ENCODE peak calls at places on chromosomes 13 and 19, in six cellular contexts. One of them, this sample, is unnamed.

GRCh38 chr19:39167461-39168257 is 29.1 kb upstream of the NCCRP1 start:
- DNase-seq in GM12865: no peak
- DNase-seq in dorsolateral prefrontal cortex: no peak
- DNase-seq in stimulated activated CD4-positive, alpha-beta T cell treated with anti-CD3 and anti-CD28 coated beads, Interleukin-12 subunit alpha, Interleukin-12 subunit beta, amount 100 ng/mL, for 24 hours: no peak
- DNase-seq in cerebellar nuclear complex: no peak
- DNase-seq in fibroblast of pulmonary artery: no peak
- DNase-seq in this sample: no peak

GRCh38 chr19:15299568-15300409 is 32.5 kb downstream of the BRD4 start:
- DNase-seq in GM12865: no peak
- DNase-seq in dorsolateral prefrontal cortex: no peak
- DNase-seq in stimulated activated CD4-positive, alpha-beta T cell treated with anti-CD3 and anti-CD28 coated beads, Interleukin-12 subunit alpha, Interleukin-12 subunit beta, amount 100 ng/mL, for 24 hours: no peak
- DNase-seq in cerebellar nuclear complex: no peak
- DNase-seq in fibroblast of pulmonary artery: peak
- DNase-seq in this sample: peak

GRCh38 chr19:1826557-1827521 is 14.8 kb upstream of the ATP8B3 start:
- DNase-seq in GM12865: no peak
- DNase-seq in dorsolateral prefrontal cortex: no peak
- DNase-seq in stimulated activated CD4-positive, alpha-beta T cell treated with anti-CD3 and anti-CD28 coated beads, Interleukin-12 subunit alpha, Interleukin-12 subunit beta, amount 100 ng/mL, for 24 hours: no peak
- DNase-seq in cerebellar nuclear complex: no peak
- DNase-seq in fibroblast of pulmonary artery: peak
- DNase-seq in this sample: no peak

GRCh38 chr19:44367024-44367423 is 10.5 kb upstream of the ZNF112 start:
- DNase-seq in GM12865: no peak
- DNase-seq in dorsolateral prefrontal cortex: no peak
- DNase-seq in stimulated activated CD4-positive, alpha-beta T cell treated with anti-CD3 and anti-CD28 coated beads, Interleukin-12 subunit alpha, Interleukin-12 subunit beta, amount 100 ng/mL, for 24 hours: no peak
- DNase-seq in cerebellar nuclear complex: no peak
- DNase-seq in fibroblast of pulmonary artery: peak
- DNase-seq in this sample: no peak

GRCh38 chr19:35518313-35518712 is 4.9 kb upstream of the DMKN start:
- DNase-seq in GM12865: no peak
- DNase-seq in dorsolateral prefrontal cortex: no peak
- DNase-seq in stimulated activated CD4-positive, alpha-beta T cell treated with anti-CD3 and anti-CD28 coated beads, Interleukin-12 subunit alpha, Interleukin-12 subunit beta, amount 100 ng/mL, for 24 hours: no peak
- DNase-seq in cerebellar nuclear complex: no peak
- DNase-seq in fibroblast of pulmonary artery: peak
- DNase-seq in this sample: peak

GRCh38 chr13:27168870-27169525 is 2.6 kb downstream of the USP12 start:
- DNase-seq in GM12865: no peak
- DNase-seq in dorsolateral prefrontal cortex: no peak
- DNase-seq in stimulated activated CD4-positive, alpha-beta T cell treated with anti-CD3 and anti-CD28 coated beads, Interleukin-12 subunit alpha, Interleukin-12 subunit beta, amount 100 ng/mL, for 24 hours: no peak
- DNase-seq in cerebellar nuclear complex: no peak
- DNase-seq in fibroblast of pulmonary artery: no peak
- DNase-seq in this sample: peak

GRCh38 chr13:26449063-26449848 is 108.2 kb upstream of the WASF3 start:
- DNase-seq in GM12865: peak
- DNase-seq in dorsolateral prefrontal cortex: no peak
- DNase-seq in stimulated activated CD4-positive, alpha-beta T cell treated with anti-CD3 and anti-CD28 coated beads, Interleukin-12 subunit alpha, Interleukin-12 subunit beta, amount 100 ng/mL, for 24 hours: no peak
- DNase-seq in cerebellar nuclear complex: no peak
- DNase-seq in fibroblast of pulmonary artery: no peak
- DNase-seq in this sample: peak

GRCh38 chr19:47005873-47006272 is 13.8 kb upstream of the NPAS1 start:
- DNase-seq in GM12865: peak
- DNase-seq in dorsolateral prefrontal cortex: no peak
- DNase-seq in stimulated activated CD4-positive, alpha-beta T cell treated with anti-CD3 and anti-CD28 coated beads, Interleukin-12 subunit alpha, Interleukin-12 subunit beta, amount 100 ng/mL, for 24 hours: no peak
- DNase-seq in cerebellar nuclear complex: no peak
- DNase-seq in fibroblast of pulmonary artery: no peak
- DNase-seq in this sample: no peak

GRCh38 chr13:91097269-91097668 is 250.2 kb upstream of the MIR17HG start:
- DNase-seq in GM12865: no peak
- DNase-seq in dorsolateral prefrontal cortex: no peak
- DNase-seq in stimulated activated CD4-positive, alpha-beta T cell treated with anti-CD3 and anti-CD28 coated beads, Interleukin-12 subunit alpha, Interleukin-12 subunit beta, amount 100 ng/mL, for 24 hours: no peak
- DNase-seq in cerebellar nuclear complex: no peak
- DNase-seq in fibroblast of pulmonary artery: no peak
- DNase-seq in this sample: no peak

GRCh38 chr13:31982540-31982939 is 49.0 kb upstream of the FRY start:
- DNase-seq in GM12865: no peak
- DNase-seq in dorsolateral prefrontal cortex: no peak
- DNase-seq in stimulated activated CD4-positive, alpha-beta T cell treated with anti-CD3 and anti-CD28 coated beads, Interleukin-12 subunit alpha, Interleukin-12 subunit beta, amount 100 ng/mL, for 24 hours: no peak
- DNase-seq in cerebellar nuclear complex: no peak
- DNase-seq in fibroblast of pulmonary artery: peak
- DNase-seq in this sample: peak

GRCh38 chr13:35309711-35310110 is 166.8 kb downstream of the MAB21L1 start:
- DNase-seq in GM12865: no peak
- DNase-seq in dorsolateral prefrontal cortex: no peak
- DNase-seq in stimulated activated CD4-positive, alpha-beta T cell treated with anti-CD3 and anti-CD28 coated beads, Interleukin-12 subunit alpha, Interleukin-12 subunit beta, amount 100 ng/mL, for 24 hours: no peak
- DNase-seq in cerebellar nuclear complex: peak
- DNase-seq in fibroblast of pulmonary artery: no peak
- DNase-seq in this sample: no peak

GRCh38 chr19:36460046-36460445 is 29.3 kb downstream of the ZNF566 start:
- DNase-seq in GM12865: no peak
- DNase-seq in dorsolateral prefrontal cortex: no peak
- DNase-seq in stimulated activated CD4-positive, alpha-beta T cell treated with anti-CD3 and anti-CD28 coated beads, Interleukin-12 subunit alpha, Interleukin-12 subunit beta, amount 100 ng/mL, for 24 hours: no peak
- DNase-seq in cerebellar nuclear complex: no peak
- DNase-seq in fibroblast of pulmonary artery: peak
- DNase-seq in this sample: peak

GRCh38 chr19:55563261-55563690 is 17.4 kb downstream of the ZNF579 start:
- DNase-seq in GM12865: no peak
- DNase-seq in dorsolateral prefrontal cortex: no peak
- DNase-seq in stimulated activated CD4-positive, alpha-beta T cell treated with anti-CD3 and anti-CD28 coated beads, Interleukin-12 subunit alpha, Interleukin-12 subunit beta, amount 100 ng/mL, for 24 hours: no peak
- DNase-seq in cerebellar nuclear complex: peak
- DNase-seq in fibroblast of pulmonary artery: peak
- DNase-seq in this sample: no peak

GRCh38 chr13:42110410-42111155 is 62.1 kb downstream of the DGKH start:
- DNase-seq in GM12865: peak
- DNase-seq in dorsolateral prefrontal cortex: no peak
- DNase-seq in stimulated activated CD4-positive, alpha-beta T cell treated with anti-CD3 and anti-CD28 coated beads, Interleukin-12 subunit alpha, Interleukin-12 subunit beta, amount 100 ng/mL, for 24 hours: peak
- DNase-seq in cerebellar nuclear complex: peak
- DNase-seq in fibroblast of pulmonary artery: peak
- DNase-seq in this sample: peak

GRCh38 chr19:38512277-38512676 is 78.8 kb downstream of the RYR1 start:
- DNase-seq in GM12865: no peak
- DNase-seq in dorsolateral prefrontal cortex: no peak
- DNase-seq in stimulated activated CD4-positive, alpha-beta T cell treated with anti-CD3 and anti-CD28 coated beads, Interleukin-12 subunit alpha, Interleukin-12 subunit beta, amount 100 ng/mL, for 24 hours: no peak
- DNase-seq in cerebellar nuclear complex: no peak
- DNase-seq in fibroblast of pulmonary artery: no peak
- DNase-seq in this sample: no peak

GRCh38 chr19:54893406-54893805 is 12.5 kb upstream of the NCR1 start:
- DNase-seq in GM12865: no peak
- DNase-seq in dorsolateral prefrontal cortex: no peak
- DNase-seq in stimulated activated CD4-positive, alpha-beta T cell treated with anti-CD3 and anti-CD28 coated beads, Interleukin-12 subunit alpha, Interleukin-12 subunit beta, amount 100 ng/mL, for 24 hours: no peak
- DNase-seq in cerebellar nuclear complex: no peak
- DNase-seq in fibroblast of pulmonary artery: no peak
- DNase-seq in this sample: no peak

GRCh38 chr19:55441319-55441691 is 1.8 kb downstream of the SHISA7 start:
- DNase-seq in GM12865: no peak
- DNase-seq in dorsolateral prefrontal cortex: no peak
- DNase-seq in stimulated activated CD4-positive, alpha-beta T cell treated with anti-CD3 and anti-CD28 coated beads, Interleukin-12 subunit alpha, Interleukin-12 subunit beta, amount 100 ng/mL, for 24 hours: no peak
- DNase-seq in cerebellar nuclear complex: no peak
- DNase-seq in fibroblast of pulmonary artery: no peak
- DNase-seq in this sample: no peak

This sample was measured in IMR-90.